ENCODE peak calls at places on chromosomes 12 and 14, in ten cellular contexts. S is A673; Q is uterus; U is AG10803; A is body of pancreas; H is A549; E is H9; B is PC-3; N is CD8-positive, alpha-beta T cell; K is omental fat pad. Z is an unnamed sample.

GRCh38 chr12:42730286-42730685 is 140.7 kb upstream of the PRICKLE1 start:
- DNase-seq in S (no peak), Q (no peak), U (no peak), A (no peak), H (no peak), E (no peak), B (peak; percentile 36), N (no peak), K (no peak), Z (no peak)

GRCh38 chr12:79358716-79359341 is 331.9 kb downstream of the PAWR start:
- DNase-seq in S (no peak), Q (no peak), U (peak; percentile 20), A (no peak), H (no peak), E (no peak), B (no peak), N (no peak), K (no peak), Z (no peak)

GRCh38 chr12:23039834-23040233 is 414.9 kb downstream of the ETNK1 start:
- DNase-seq in S (no peak), Q (no peak), U (no peak), A (no peak), H (no peak), E (no peak), B (no peak), N (no peak), K (no peak), Z (no peak)

GRCh38 chr12:62466018-62466595 is 519 bp upstream of the MON2 start:
- DNase-seq in S (peak; percentile 64), Q (peak; percentile 42), U (peak; percentile 37), A (peak; percentile 30), H (peak; percentile 19), E (peak; percentile 57), B (peak; percentile 44), N (peak; percentile 29), K (no peak), Z (no peak)

GRCh38 chr12:806116-806805 is 53.9 kb downstream of the WNK1 start:
- DNase-seq in S (no peak), Q (no peak), U (no peak), A (no peak), H (peak; percentile 56), E (no peak), B (no peak), N (no peak), K (no peak), Z (no peak)

GRCh38 chr12:49671051-49671765 is 36.0 kb downstream of the FMNL3 start:
- DNase-seq in S (no peak), Q (no peak), U (no peak), A (peak; percentile 40), H (no peak), E (no peak), B (no peak), N (peak; percentile 80), K (no peak), Z (no peak)

GRCh38 chr12:124852329-124852831 is 11.3 kb downstream of the SCARB1 start:
- DNase-seq in S (no peak), Q (no peak), U (peak; percentile 66), A (peak; percentile 67), H (no peak), E (no peak), B (no peak), N (no peak), K (no peak), Z (no peak)

GRCh38 chr12:25755681-25756260 is 202.7 kb upstream of the LMNTD1 start:
- DNase-seq in S (no peak), Q (no peak), U (no peak), A (no peak), H (no peak), E (no peak), B (peak; percentile 13), N (no peak), K (no peak), Z (no peak)

GRCh38 chr14:93962701-93963601 is 13.4 kb downstream of the ASB2 start:
- DNase-seq in S (no peak), Q (no peak), U (no peak), A (peak; percentile 40), H (no peak), E (no peak), B (no peak), N (peak; percentile 67), K (no peak), Z (no peak)

GRCh38 chr12:6552140-6552551 is 3.7 kb downstream of the IFFO1 start:
- DNase-seq in S (no peak), Q (peak; percentile 65), U (peak; percentile 52), A (no peak), H (no peak), E (peak; percentile 25), B (no peak), N (no peak), K (no peak), Z (no peak)

GRCh38 chr12:122790393-122791075 is 16.2 kb downstream of the CCDC62 start:
- DNase-seq in S (no peak), Q (no peak), U (peak; percentile 79), A (no peak), H (no peak), E (peak; percentile 54), B (no peak), N (no peak), K (no peak), Z (no peak)

GRCh38 chr12:12201274-12201758 is 65.5 kb downstream of the LRP6 start:
- DNase-seq in S (no peak), Q (no peak), U (no peak), A (no peak), H (no peak), E (no peak), B (no peak), N (no peak), K (no peak), Z (no peak)

GRCh38 chr14:98906123-98906995 is 365.6 kb downstream of the BCL11B start:
- DNase-seq in S (peak; percentile 26), Q (no peak), U (peak; percentile 28), A (no peak), H (peak; percentile 77), E (no peak), B (peak; percentile 66), N (no peak), K (no peak), Z (no peak)

GRCh38 chr12:109752117-109753053 is 38.8 kb downstream of the FAM222A start:
- DNase-seq in S (peak; percentile 37), Q (no peak), U (no peak), A (peak; percentile 0), H (no peak), E (peak; percentile 25), B (no peak), N (no peak), K (no peak), Z (no peak)

GRCh38 chr12:645563-646071 is 17.6 kb downstream of the NINJ2 start:
- DNase-seq in S (no peak), Q (peak; percentile 65), U (peak; percentile 50), A (peak; percentile 30), H (peak; percentile 75), E (no peak), B (peak; percentile 46), N (no peak), K (no peak), Z (no peak)

GRCh38 chr12:16323638-16324037 is 23.8 kb upstream of the MGST1 start:
- DNase-seq in S (no peak), Q (no peak), U (no peak), A (no peak), H (no peak), E (no peak), B (peak; percentile 22), N (no peak), K (no peak), Z (no peak)

GRCh38 chr12:64256166-64256800 is 34.2 kb upstream of the KICS2 start:
- DNase-seq in S (peak; percentile 79), Q (no peak), U (peak; percentile 59), A (no peak), H (peak; percentile 65), E (no peak), B (peak; percentile 85), N (no peak), K (no peak), Z (peak; percentile 18)

GRCh38 chr12:103178681-103179080 is 221.2 kb downstream of the ASCL1 start:
- DNase-seq in S (no peak), Q (no peak), U (no peak), A (no peak), H (no peak), E (no peak), B (no peak), N (no peak), K (no peak), Z (no peak)

GRCh38 chr12:105233045-105233905 is 2.7 kb downstream of the APPL2 start:
- DNase-seq in S (no peak), Q (no peak), U (no peak), A (no peak), H (no peak), E (no peak), B (no peak), N (no peak), K (no peak), Z (no peak)

DNA sequence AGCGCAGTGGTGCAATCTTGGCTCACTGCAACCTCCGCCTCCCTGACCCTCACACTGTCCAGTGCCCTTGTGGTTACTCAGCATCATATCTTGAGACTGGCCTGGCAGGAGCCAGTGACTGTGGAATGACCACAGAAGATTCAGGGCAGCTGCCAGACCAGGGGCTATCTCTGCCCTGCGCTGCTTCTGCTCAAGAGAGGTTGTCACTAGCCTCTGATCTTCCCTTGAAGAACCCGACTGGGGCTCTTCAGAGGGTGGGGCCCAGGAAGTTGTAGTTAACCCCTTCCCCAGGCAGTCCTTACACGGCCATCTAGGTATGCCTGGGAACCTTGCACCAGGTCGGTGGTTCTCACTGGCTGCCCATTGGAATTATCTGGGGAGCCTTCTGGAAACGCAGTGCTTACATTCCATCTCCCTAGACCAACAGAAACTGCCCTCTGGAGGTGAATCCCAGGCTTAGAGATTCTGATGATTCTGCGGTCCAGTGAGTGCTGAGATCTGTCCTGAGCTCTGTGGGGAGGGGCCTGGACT is 41.4 kb downstream of the PLEKHG3 start:
- DNase-seq in S (no peak), Q (no peak), U (peak; percentile 37), A (no peak), H (no peak), E (no peak), B (no peak), N (no peak), K (no peak), Z (no peak)
- TF ChIP-seq CTCF in S (no peak), Q (peak; percentile 9), U (peak; percentile 37), A (no peak), H (peak; percentile 10), E (peak; percentile 45), B (peak; percentile 33), N (no peak), K (no peak), Z (peak; percentile 13)

GRCh38 chr14:70077005-70077404 is 111.7 kb downstream of the SLC8A3 start:
- DNase-seq in S (no peak), Q (no peak), U (no peak), A (peak; percentile 75), H (no peak), E (no peak), B (no peak), N (no peak), K (no peak), Z (no peak)
- TF ChIP-seq CTCF in S (no peak), Q (no peak), U (no peak), A (no peak), H (no peak), E (no peak), B (no peak), N (no peak), K (no peak), Z (no peak)

GRCh38 chr14:23093993-23094665 is 807 bp downstream of the ACIN1 start:
- DNase-seq in S (no peak), Q (no peak), U (no peak), A (no peak), H (no peak), E (peak; percentile 91), B (no peak), N (no peak), K (no peak), Z (no peak)
- TF ChIP-seq CTCF in S (peak; percentile 41), Q (no peak), U (peak; percentile 34), A (peak; percentile 12), H (peak; percentile 14), E (peak; percentile 29), B (peak; percentile 42), N (no peak), K (no peak), Z (peak; percentile 32)

GRCh38 chr14:20989787-20990600 is at the start of gene METTL17:
- DNase-seq in S (peak; percentile 99), Q (peak; percentile 91), U (peak; percentile 98), A (peak; percentile 96), H (peak; percentile 98), E (peak; percentile 96), B (peak; percentile 98), N (peak; percentile 88), K (peak; percentile 67), Z (peak; percentile 94)
- TF ChIP-seq CTCF in S (peak; percentile 42), Q (no peak), U (peak; percentile 40), A (peak; percentile 40), H (no peak), E (peak; percentile 65), B (no peak), N (peak; percentile 28), K (no peak), Z (peak; percentile 29)